ENCODE peak calls at places on chromosomes 2 and 18, in six cellular contexts. D is HepG2, M is ovary, R is kidney epithelial cell, O is sigmoid colon, Q is thyroid gland. V is an unnamed sample.

GRCh38 chr2:121521359-121521758 is 9.3 kb upstream of the RNU4ATAC start:
- DNase-seq in D (no peak), M (no peak), R (no peak), O (no peak), Q (no peak), V (peak; percentile 91)

GRCh38 chr18:79586436-79587297 is 92.9 kb upstream of the CTDP1 start:
- DNase-seq in D (no peak), M (peak; percentile 31), R (no peak), O (peak; percentile 59), Q (peak; percentile 1), V (no peak)

GRCh38 chr2:61421611-61422010 is 49.3 kb downstream of the USP34 start:
- DNase-seq in D (no peak), M (no peak), R (no peak), O (no peak), Q (no peak), V (no peak)

GRCh38 chr2:98926601-98927000 is 9.4 kb downstream of the CRACDL start:
- DNase-seq in D (no peak), M (no peak), R (no peak), O (no peak), Q (no peak), V (peak; percentile 23)

GRCh38 chr18:55328301-55328700 is 259.7 kb downstream of the TCF4 start:
- DNase-seq in D (no peak), M (no peak), R (no peak), O (no peak), Q (no peak), V (peak; percentile 67)

GRCh38 chr2:144520718-144521487 is 984 bp upstream of the ZEB2 start:
- DNase-seq in D (no peak), M (no peak), R (no peak), O (no peak), Q (no peak), V (peak; percentile 63)

GRCh38 chr2:105454801-105455485 is 56.1 kb upstream of the FHL2 start:
- DNase-seq in D (peak; percentile 55), M (peak; percentile 54), R (peak; percentile 88), O (no peak), Q (peak; percentile 30), V (peak; percentile 96)

GRCh38 chr18:57437782-57438668 is 2.9 kb downstream of the ONECUT2 start:
- DNase-seq in D (peak; percentile 75), M (no peak), R (no peak), O (no peak), Q (peak; percentile 44), V (no peak)

GRCh38 chr2:174607584-174607983 is 10.0 kb upstream of the WIPF1 start:
- DNase-seq in D (no peak), M (no peak), R (no peak), O (no peak), Q (no peak), V (no peak)

GRCh38 chr2:174608866-174609214 is 11.2 kb upstream of the WIPF1 start:
- DNase-seq in D (no peak), M (no peak), R (no peak), O (no peak), Q (no peak), V (no peak)

GRCh38 chr2:174606336-174606735 is 8.7 kb upstream of the WIPF1 start:
- DNase-seq in D (no peak), M (no peak), R (no peak), O (peak; percentile 82), Q (peak; percentile 33), V (peak; percentile 82)

GRCh38 chr2:174609261-174609660 is 11.7 kb upstream of the WIPF1 start:
- DNase-seq in D (no peak), M (no peak), R (no peak), O (no peak), Q (no peak), V (no peak)

GRCh38 chr2:174607989-174608865 is 10.6 kb upstream of the WIPF1 start:
- DNase-seq in D (no peak), M (no peak), R (no peak), O (no peak), Q (no peak), V (no peak)
- H3K4me3 ChIP-seq in D (no peak overlapping the region), M (no peak overlapping the region), R (no peak overlapping the region), O (no peak overlapping the region), Q (no peak overlapping the region), V (no peak overlapping the region)

DNA sequence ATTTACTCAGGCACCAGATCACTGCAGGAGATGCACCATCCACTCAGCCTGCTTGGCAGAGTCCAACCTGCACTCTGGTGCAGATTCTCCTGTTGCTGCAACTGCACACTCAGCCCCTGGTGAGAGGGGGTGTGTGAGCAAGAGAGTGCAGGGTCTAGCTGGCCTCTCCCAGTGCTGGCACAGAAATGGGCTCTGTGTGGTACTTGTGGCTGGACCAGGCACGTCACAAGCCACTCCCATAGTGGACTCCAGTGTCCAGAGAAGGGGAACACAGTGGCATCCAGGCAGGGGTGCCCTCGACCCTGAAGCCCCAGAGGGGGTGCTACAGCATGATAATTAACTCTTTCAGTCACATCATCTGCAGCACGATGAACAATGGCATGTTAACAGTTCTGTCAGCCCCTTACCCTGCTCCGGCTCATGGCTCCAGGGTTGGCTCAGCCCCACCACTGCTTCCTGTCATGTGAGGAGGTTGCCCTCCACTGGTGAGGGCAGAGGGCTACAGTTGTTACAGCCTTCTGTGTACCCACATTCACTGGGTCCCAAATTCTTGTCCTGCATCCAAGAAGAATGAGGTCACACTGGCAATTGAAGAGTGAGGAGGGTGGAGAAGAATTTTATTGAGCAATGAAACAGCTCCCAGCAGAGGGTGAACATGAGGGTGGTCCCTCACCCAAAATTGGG is 135.7 kb downstream of the EVA1A start:
- DNase-seq in D (peak; percentile 15), M (no peak), R (no peak), O (no peak), Q (no peak), V (peak; percentile 6)
- TF ChIP-seq CTCF in D (peak; percentile 70), M (no peak), R (no peak), O (no peak), Q (no peak), V (no peak)

DNA sequence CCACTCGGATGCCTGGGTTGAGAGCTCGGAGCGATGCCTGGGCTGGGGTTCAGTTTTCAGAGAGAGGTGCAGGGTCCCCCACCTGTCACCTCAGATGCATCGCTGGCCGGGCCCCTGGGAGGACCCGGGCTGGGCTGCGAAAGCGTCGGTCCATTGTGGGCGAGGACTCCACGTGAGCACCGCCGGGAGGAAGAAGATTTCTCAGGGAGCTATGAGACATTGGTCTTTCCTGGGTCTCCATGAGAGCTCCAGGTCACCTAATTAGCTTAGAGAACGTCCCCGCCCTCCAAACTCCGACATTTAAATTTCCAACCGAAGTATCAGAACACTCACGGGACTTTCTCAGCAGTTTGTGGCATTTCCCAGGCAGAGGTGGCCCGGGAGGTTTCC is 2.2 kb downstream of the FBLN7 start:
- DNase-seq in D (no peak), M (no peak), R (no peak), O (no peak), Q (no peak), V (no peak)
- H3K4me3 ChIP-seq in D (no peak overlapping the region), M (no peak overlapping the region), R (no peak overlapping the region), O (peak overlapping the region; percentile 18), Q (peak overlapping the region; percentile 9), V (no peak overlapping the region)

GRCh38 chr2:75311993-75312392 is 112.7 kb upstream of the TACR1 start:
- DNase-seq in D (peak; percentile 22), M (no peak), R (no peak), O (no peak), Q (no peak), V (no peak)
- TF ChIP-seq CTCF in D (peak; percentile 30), M (no peak), R (peak; percentile 19), O (no peak), Q (no peak), V (peak; percentile 15)

V was measured in astrocyte of the spinal cord.